ENCODE peak calls at places on chromosomes 5 and 9, in six cellular contexts. One of them, this sample, is unnamed.
A peak's percentile ranks its signal among the peaks of the same experiment; 100 is the strongest.

GRCh38 chr9:124347206-124347967 is 67.9 kb downstream of the PSMB7 start:
- DNase-seq in brain microvascular endothelial cell: no peak
- DNase-seq in endothelial cell: no peak
- DNase-seq in SK-N-MC: no peak
- DNase-seq in activated gamma-delta T cell treated with Interleukin-2 at 50 U/mL for 16 hours: no peak
- DNase-seq in AG09309: no peak
- DNase-seq in this sample: no peak

GRCh38 chr9:23824241-23825142 is 1.5 kb downstream of the ELAVL2 start:
- DNase-seq in brain microvascular endothelial cell: no peak
- DNase-seq in endothelial cell: peak; percentile 61
- DNase-seq in SK-N-MC: no peak
- DNase-seq in activated gamma-delta T cell treated with Interleukin-2 at 50 U/mL for 16 hours: no peak
- DNase-seq in AG09309: no peak
- DNase-seq in this sample: no peak

GRCh38 chr9:110996436-110997224 is 41.6 kb downstream of the LPAR1 start:
- DNase-seq in brain microvascular endothelial cell: no peak
- DNase-seq in endothelial cell: no peak
- DNase-seq in SK-N-MC: peak; percentile 72
- DNase-seq in activated gamma-delta T cell treated with Interleukin-2 at 50 U/mL for 16 hours: no peak
- DNase-seq in AG09309: peak; percentile 79
- DNase-seq in this sample: peak; percentile 21

GRCh38 chr5:172745406-172745805 is 25.6 kb downstream of the DUSP1 start:
- DNase-seq in brain microvascular endothelial cell: no peak
- DNase-seq in endothelial cell: no peak
- DNase-seq in SK-N-MC: no peak
- DNase-seq in activated gamma-delta T cell treated with Interleukin-2 at 50 U/mL for 16 hours: no peak
- DNase-seq in AG09309: no peak
- DNase-seq in this sample: no peak

GRCh38 chr5:141735823-141736222 is 53.8 kb upstream of the ARAP3 start:
- DNase-seq in brain microvascular endothelial cell: no peak
- DNase-seq in endothelial cell: no peak
- DNase-seq in SK-N-MC: no peak
- DNase-seq in activated gamma-delta T cell treated with Interleukin-2 at 50 U/mL for 16 hours: no peak
- DNase-seq in AG09309: no peak
- DNase-seq in this sample: no peak

GRCh38 chr5:140855772-140856674 is at the start of gene PCDHA10:
- DNase-seq in brain microvascular endothelial cell: no peak
- DNase-seq in endothelial cell: no peak
- DNase-seq in SK-N-MC: peak; percentile 56
- DNase-seq in activated gamma-delta T cell treated with Interleukin-2 at 50 U/mL for 16 hours: no peak
- DNase-seq in AG09309: no peak
- DNase-seq in this sample: no peak

GRCh38 chr9:4212661-4213060 is 87.2 kb downstream of the GLIS3 start:
- DNase-seq in brain microvascular endothelial cell: no peak
- DNase-seq in endothelial cell: no peak
- DNase-seq in SK-N-MC: no peak
- DNase-seq in activated gamma-delta T cell treated with Interleukin-2 at 50 U/mL for 16 hours: no peak
- DNase-seq in AG09309: no peak
- DNase-seq in this sample: no peak

GRCh38 chr9:16598316-16598715 is 272.2 kb downstream of the BNC2 start:
- DNase-seq in brain microvascular endothelial cell: peak; percentile 40
- DNase-seq in endothelial cell: no peak
- DNase-seq in SK-N-MC: no peak
- DNase-seq in activated gamma-delta T cell treated with Interleukin-2 at 50 U/mL for 16 hours: no peak
- DNase-seq in AG09309: no peak
- DNase-seq in this sample: no peak

GRCh38 chr5:36944607-36945225 is 68.1 kb downstream of the NIPBL start:
- DNase-seq in brain microvascular endothelial cell: no peak
- DNase-seq in endothelial cell: no peak
- DNase-seq in SK-N-MC: peak; percentile 74
- DNase-seq in activated gamma-delta T cell treated with Interleukin-2 at 50 U/mL for 16 hours: no peak
- DNase-seq in AG09309: peak; percentile 39
- DNase-seq in this sample: no peak

GRCh38 chr5:130206686-130207085 is 302.4 kb downstream of the CHSY3 start:
- DNase-seq in brain microvascular endothelial cell: no peak
- DNase-seq in endothelial cell: no peak
- DNase-seq in SK-N-MC: no peak
- DNase-seq in activated gamma-delta T cell treated with Interleukin-2 at 50 U/mL for 16 hours: no peak
- DNase-seq in AG09309: no peak
- DNase-seq in this sample: no peak

GRCh38 chr5:136094913-136095641 is 37.6 kb upstream of the SMAD5 start:
- DNase-seq in brain microvascular endothelial cell: no peak
- DNase-seq in endothelial cell: no peak
- DNase-seq in SK-N-MC: no peak
- DNase-seq in activated gamma-delta T cell treated with Interleukin-2 at 50 U/mL for 16 hours: no peak
- DNase-seq in AG09309: no peak
- DNase-seq in this sample: no peak

GRCh38 chr5:95808686-95809413 is 13.7 kb downstream of the GLRX start:
- DNase-seq in brain microvascular endothelial cell: peak; percentile 74
- DNase-seq in endothelial cell: no peak
- DNase-seq in SK-N-MC: peak; percentile 97
- DNase-seq in activated gamma-delta T cell treated with Interleukin-2 at 50 U/mL for 16 hours: peak; percentile 75
- DNase-seq in AG09309: no peak
- DNase-seq in this sample: peak; percentile 67